ENCODE peak calls at places on chromosomes 6 and 20, in seven cellular contexts. One of them, this sample, is unnamed.
A peak's percentile ranks its signal among the peaks of the same experiment; 100 is the strongest.

GRCh38 chr20:18904624-18905023 is 91.0 kb downstream of the SCP2D1 start:
- DNase-seq in IMR-90: no peak
- DNase-seq in H9: no peak
- DNase-seq in mesenchymal stem cell: no peak
- DNase-seq in H1: no peak
- DNase-seq in trophoblast cell: no peak
- DNase-seq in mesendoderm: peak; percentile 46
- DNase-seq in this sample: no peak

GRCh38 chr20:21104466-21104761 is 1.7 kb downstream of the LINC00237 start:
- DNase-seq in IMR-90: no peak
- DNase-seq in H9: peak; percentile 62
- DNase-seq in mesenchymal stem cell: no peak
- DNase-seq in H1: no peak
- DNase-seq in trophoblast cell: no peak
- DNase-seq in mesendoderm: peak; percentile 41
- DNase-seq in this sample: no peak

GRCh38 chr6:2378891-2379652 is 133.7 kb upstream of the GMDS start:
- DNase-seq in IMR-90: peak; percentile 82
- DNase-seq in H9: no peak
- DNase-seq in mesenchymal stem cell: peak; percentile 60
- DNase-seq in H1: no peak
- DNase-seq in trophoblast cell: peak; percentile 37
- DNase-seq in mesendoderm: no peak
- DNase-seq in this sample: no peak

GRCh38 chr6:90285611-90286381 is 10.8 kb downstream of the BACH2 start:
- DNase-seq in IMR-90: peak; percentile 91
- DNase-seq in H9: peak; percentile 86
- DNase-seq in mesenchymal stem cell: peak; percentile 96
- DNase-seq in H1: no peak
- DNase-seq in trophoblast cell: peak; percentile 94
- DNase-seq in mesendoderm: peak; percentile 93
- DNase-seq in this sample: no peak

GRCh38 chr6:138371720-138372119 is 6.0 kb upstream of the SMIM28 start:
- DNase-seq in IMR-90: no peak
- DNase-seq in H9: no peak
- DNase-seq in mesenchymal stem cell: no peak
- DNase-seq in H1: no peak
- DNase-seq in trophoblast cell: no peak
- DNase-seq in mesendoderm: no peak
- DNase-seq in this sample: no peak

GRCh38 chr20:32354592-32355416 is 3.3 kb upstream of the ASXL1 start:
- DNase-seq in IMR-90: peak; percentile 76
- DNase-seq in H9: no peak
- DNase-seq in mesenchymal stem cell: peak; percentile 91
- DNase-seq in H1: no peak
- DNase-seq in trophoblast cell: peak; percentile 83
- DNase-seq in mesendoderm: no peak
- DNase-seq in this sample: no peak

GRCh38 chr20:7195704-7196103 is 428.2 kb downstream of the BMP2 start:
- DNase-seq in IMR-90: no peak
- DNase-seq in H9: no peak
- DNase-seq in mesenchymal stem cell: peak; percentile 8
- DNase-seq in H1: no peak
- DNase-seq in trophoblast cell: no peak
- DNase-seq in mesendoderm: peak; percentile 10
- DNase-seq in this sample: no peak

GRCh38 chr20:5221078-5221430 is 94.2 kb downstream of the CDS2 start:
- DNase-seq in IMR-90: no peak
- DNase-seq in H9: no peak
- DNase-seq in mesenchymal stem cell: no peak
- DNase-seq in H1: no peak
- DNase-seq in trophoblast cell: peak; percentile 61
- DNase-seq in mesendoderm: no peak
- DNase-seq in this sample: no peak

GRCh38 chr6:147390909-147391536 is 117.5 kb upstream of the SAMD5 start:
- DNase-seq in IMR-90: peak; percentile 39
- DNase-seq in H9: no peak
- DNase-seq in mesenchymal stem cell: peak; percentile 39
- DNase-seq in H1: no peak
- DNase-seq in trophoblast cell: peak; percentile 39
- DNase-seq in mesendoderm: peak; percentile 39
- DNase-seq in this sample: peak; percentile 5

GRCh38 chr6:9140861-9141534 is 705.7 kb upstream of the SLC35B3 start:
- DNase-seq in IMR-90: peak; percentile 58
- DNase-seq in H9: no peak
- DNase-seq in mesenchymal stem cell: no peak
- DNase-seq in H1: no peak
- DNase-seq in trophoblast cell: no peak
- DNase-seq in mesendoderm: no peak
- DNase-seq in this sample: no peak

GRCh38 chr6:44117397-44118128 is 9.7 kb downstream of the MRPL14 start:
- DNase-seq in IMR-90: no peak
- DNase-seq in H9: no peak
- DNase-seq in mesenchymal stem cell: no peak
- DNase-seq in H1: no peak
- DNase-seq in trophoblast cell: peak; percentile 90
- DNase-seq in mesendoderm: no peak
- DNase-seq in this sample: no peak

GRCh38 chr6:5325173-5325572 is 63.9 kb downstream of the FARS2 start:
- DNase-seq in IMR-90: no peak
- DNase-seq in H9: no peak
- DNase-seq in mesenchymal stem cell: no peak
- DNase-seq in H1: no peak
- DNase-seq in trophoblast cell: no peak
- DNase-seq in mesendoderm: no peak
- DNase-seq in this sample: no peak

GRCh38 chr20:50886184-50886790 is 45.0 kb downstream of the ADNP start:
- DNase-seq in IMR-90: no peak
- DNase-seq in H9: no peak
- DNase-seq in mesenchymal stem cell: no peak
- DNase-seq in H1: no peak
- DNase-seq in trophoblast cell: no peak
- DNase-seq in mesendoderm: no peak
- DNase-seq in this sample: no peak

GRCh38 chr20:50885068-50885467 is 46.2 kb downstream of the ADNP start:
- DNase-seq in IMR-90: no peak
- DNase-seq in H9: no peak
- DNase-seq in mesenchymal stem cell: no peak
- DNase-seq in H1: no peak
- DNase-seq in trophoblast cell: no peak
- DNase-seq in mesendoderm: no peak
- DNase-seq in this sample: no peak

GRCh38 chr20:50883856-50884255 is 47.4 kb downstream of the ADNP start:
- DNase-seq in IMR-90: no peak
- DNase-seq in H9: no peak
- DNase-seq in mesenchymal stem cell: no peak
- DNase-seq in H1: no peak
- DNase-seq in trophoblast cell: no peak
- DNase-seq in mesendoderm: no peak
- DNase-seq in this sample: no peak

GRCh38 chr20:50891138-50891537 is 40.1 kb downstream of the ADNP start:
- DNase-seq in IMR-90: peak; percentile 74
- DNase-seq in H9: no peak
- DNase-seq in mesenchymal stem cell: peak; percentile 51
- DNase-seq in H1: no peak
- DNase-seq in trophoblast cell: no peak
- DNase-seq in mesendoderm: no peak
- DNase-seq in this sample: no peak

DNA sequence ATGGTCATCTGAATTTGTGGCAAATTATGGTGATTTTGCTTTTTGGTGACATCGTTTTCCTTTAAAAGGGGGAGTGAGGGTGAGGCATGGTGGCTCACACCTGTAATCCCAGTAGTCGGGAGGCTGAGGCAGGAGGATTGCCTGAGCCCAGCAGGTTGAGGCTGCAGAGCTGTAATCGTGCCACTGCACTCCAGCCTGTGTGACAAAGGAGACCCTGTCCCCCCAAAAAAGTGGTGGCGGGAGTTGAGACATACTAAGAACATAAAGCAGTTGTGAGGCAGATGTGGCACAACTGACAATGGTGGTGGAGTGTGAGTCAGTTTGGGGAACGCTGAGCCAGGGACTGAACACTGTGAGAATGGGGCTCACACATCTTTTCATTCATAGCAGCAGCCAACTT is 45.5 kb downstream of the ADNP start:
- DNase-seq in IMR-90: no peak
- DNase-seq in H9: no peak
- DNase-seq in mesenchymal stem cell: no peak
- DNase-seq in H1: no peak
- DNase-seq in trophoblast cell: no peak
- DNase-seq in mesendoderm: no peak
- DNase-seq in this sample: no peak
- H4K8ac ChIP-seq in IMR-90: no peak overlapping the region
- H4K8ac ChIP-seq in H9: no peak overlapping the region
- H4K8ac ChIP-seq in mesenchymal stem cell: peak overlapping the region; percentile 12
- H4K8ac ChIP-seq in H1: no peak overlapping the region
- H4K8ac ChIP-seq in trophoblast cell: no peak overlapping the region
- H4K8ac ChIP-seq in mesendoderm: no peak overlapping the region
- H4K8ac ChIP-seq in this sample: no peak overlapping the region

GRCh38 chr20:50192364-50193168 is 1.9 kb downstream of the CEBPB start:
- DNase-seq in IMR-90: peak; percentile 89
- DNase-seq in H9: peak; percentile 69
- DNase-seq in mesenchymal stem cell: peak; percentile 92
- DNase-seq in H1: no peak
- DNase-seq in trophoblast cell: peak; percentile 95
- DNase-seq in mesendoderm: peak; percentile 92
- DNase-seq in this sample: no peak
- H3K9ac ChIP-seq in IMR-90: peak overlapping the region; percentile 99
- H3K9ac ChIP-seq in H9: peak overlapping the region; percentile 39
- H3K9ac ChIP-seq in mesenchymal stem cell: peak overlapping the region; percentile 99
- H3K9ac ChIP-seq in H1: peak overlapping the region; percentile 80
- H3K9ac ChIP-seq in trophoblast cell: peak overlapping the region; percentile 30
- H3K9ac ChIP-seq in mesendoderm: peak overlapping the region; percentile 99
- H3K9ac ChIP-seq in this sample: no peak overlapping the region

DNA sequence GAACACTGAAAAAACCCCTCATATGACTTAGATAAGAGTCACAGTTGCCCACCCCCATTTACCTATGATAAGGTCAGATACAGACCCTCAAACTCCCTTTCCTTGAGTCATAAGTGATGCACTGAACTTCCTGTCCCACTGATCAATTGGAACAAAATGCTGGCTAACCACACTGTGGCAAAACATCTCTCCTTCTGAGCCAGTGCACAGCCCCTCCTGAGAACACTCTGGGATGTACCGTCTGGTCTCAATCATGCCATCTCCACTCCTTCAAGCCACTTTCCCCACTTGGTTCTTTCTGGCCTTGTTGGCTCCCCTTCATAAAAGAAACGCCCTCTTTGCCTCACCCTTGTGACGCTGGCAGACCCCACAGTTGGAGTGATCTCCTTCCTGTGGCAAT is 42.6 kb upstream of the NXT1 start:
- DNase-seq in IMR-90: no peak
- DNase-seq in H9: no peak
- DNase-seq in mesenchymal stem cell: no peak
- DNase-seq in H1: no peak
- DNase-seq in trophoblast cell: no peak
- DNase-seq in mesendoderm: no peak
- DNase-seq in this sample: no peak
- H4K8ac ChIP-seq in IMR-90: no peak overlapping the region
- H4K8ac ChIP-seq in H9: no peak overlapping the region
- H4K8ac ChIP-seq in mesenchymal stem cell: no peak overlapping the region
- H4K8ac ChIP-seq in H1: no peak overlapping the region
- H4K8ac ChIP-seq in trophoblast cell: no peak overlapping the region
- H4K8ac ChIP-seq in mesendoderm: no peak overlapping the region
- H4K8ac ChIP-seq in this sample: no peak overlapping the region

DNA sequence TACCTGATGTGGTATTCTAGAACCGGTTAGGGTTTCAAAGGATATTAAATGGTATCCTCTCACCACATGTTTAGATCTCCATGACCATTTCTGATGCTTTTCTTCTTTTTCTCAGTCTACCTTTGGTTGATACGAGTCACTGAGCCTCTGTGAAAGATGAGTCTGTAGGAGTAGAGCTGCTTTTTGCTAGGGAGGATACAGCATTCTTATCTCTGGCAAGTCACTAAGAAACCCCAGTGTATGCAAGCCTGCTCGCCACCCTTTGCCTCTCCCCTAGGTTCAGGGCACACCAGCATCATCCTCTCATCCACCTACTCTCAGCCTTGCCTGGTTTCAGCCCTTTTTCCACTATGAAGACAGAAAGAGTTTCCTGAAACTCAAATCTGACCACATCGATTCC is 89.9 kb downstream of the MTFR2 start:
- DNase-seq in IMR-90: peak; percentile 29
- DNase-seq in H9: no peak
- DNase-seq in mesenchymal stem cell: no peak
- DNase-seq in H1: no peak
- DNase-seq in trophoblast cell: no peak
- DNase-seq in mesendoderm: no peak
- DNase-seq in this sample: no peak
- H3K9ac ChIP-seq in IMR-90: no peak overlapping the region
- H3K9ac ChIP-seq in H9: no peak overlapping the region
- H3K9ac ChIP-seq in mesenchymal stem cell: no peak overlapping the region
- H3K9ac ChIP-seq in H1: no peak overlapping the region
- H3K9ac ChIP-seq in trophoblast cell: no peak overlapping the region
- H3K9ac ChIP-seq in mesendoderm: no peak overlapping the region
- H3K9ac ChIP-seq in this sample: no peak overlapping the region

GRCh38 chr20:40698744-40699143 is 9.7 kb upstream of the MAFB start:
- DNase-seq in IMR-90: no peak
- DNase-seq in H9: no peak
- DNase-seq in mesenchymal stem cell: no peak
- DNase-seq in H1: no peak
- DNase-seq in trophoblast cell: no peak
- DNase-seq in mesendoderm: no peak
- DNase-seq in this sample: no peak
- H4K8ac ChIP-seq in IMR-90: no peak overlapping the region
- H4K8ac ChIP-seq in H9: no peak overlapping the region
- H4K8ac ChIP-seq in mesenchymal stem cell: no peak overlapping the region
- H4K8ac ChIP-seq in H1: no peak overlapping the region
- H4K8ac ChIP-seq in trophoblast cell: no peak overlapping the region
- H4K8ac ChIP-seq in mesendoderm: no peak overlapping the region
- H4K8ac ChIP-seq in this sample: no peak overlapping the region

GRCh38 chr20:54342258-54342782 is 133.1 kb upstream of the DOK5 start:
- DNase-seq in IMR-90: no peak
- DNase-seq in H9: no peak
- DNase-seq in mesenchymal stem cell: no peak
- DNase-seq in H1: no peak
- DNase-seq in trophoblast cell: no peak
- DNase-seq in mesendoderm: no peak
- DNase-seq in this sample: no peak
- H3K9ac ChIP-seq in IMR-90: no peak overlapping the region
- H3K9ac ChIP-seq in H9: no peak overlapping the region
- H3K9ac ChIP-seq in mesenchymal stem cell: no peak overlapping the region
- H3K9ac ChIP-seq in H1: no peak overlapping the region
- H3K9ac ChIP-seq in trophoblast cell: no peak overlapping the region
- H3K9ac ChIP-seq in mesendoderm: no peak overlapping the region
- H3K9ac ChIP-seq in this sample: no peak overlapping the region

GRCh38 chr6:160692369-160692959 is 9.6 kb upstream of the PLG start:
- DNase-seq in IMR-90: no peak
- DNase-seq in H9: no peak
- DNase-seq in mesenchymal stem cell: no peak
- DNase-seq in H1: no peak
- DNase-seq in trophoblast cell: no peak
- DNase-seq in mesendoderm: peak; percentile 21
- DNase-seq in this sample: no peak

DNA sequence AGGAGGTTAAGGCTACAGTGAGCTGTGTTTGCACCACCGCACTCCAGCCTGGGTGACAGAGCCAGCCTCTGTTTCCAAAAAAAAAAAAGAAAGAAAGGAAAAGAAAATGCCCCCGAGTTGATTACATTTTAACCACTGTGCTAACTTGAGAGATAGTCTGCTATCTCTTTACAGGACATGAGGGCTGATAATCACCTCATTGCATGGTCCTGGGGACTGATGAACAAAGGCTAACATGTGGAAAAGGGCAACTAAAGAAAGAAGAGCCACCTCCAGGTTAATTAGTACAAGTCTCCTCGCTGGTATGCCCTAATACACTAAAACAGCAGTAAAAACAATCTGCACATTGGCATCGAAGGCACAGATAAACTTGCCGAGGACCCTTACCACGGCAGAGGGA is 4.2 kb upstream of the PLG start:
- DNase-seq in IMR-90: no peak
- DNase-seq in H9: no peak
- DNase-seq in mesenchymal stem cell: no peak
- DNase-seq in H1: no peak
- DNase-seq in trophoblast cell: no peak
- DNase-seq in mesendoderm: no peak
- DNase-seq in this sample: no peak
- H4K8ac ChIP-seq in IMR-90: no peak overlapping the region
- H4K8ac ChIP-seq in H9: no peak overlapping the region
- H4K8ac ChIP-seq in mesenchymal stem cell: no peak overlapping the region
- H4K8ac ChIP-seq in H1: no peak overlapping the region
- H4K8ac ChIP-seq in trophoblast cell: no peak overlapping the region
- H4K8ac ChIP-seq in mesendoderm: no peak overlapping the region
- H4K8ac ChIP-seq in this sample: no peak overlapping the region